ENCODE peak calls at places on chromosomes 6 and 20, in six cellular contexts. A is stimulated activated CD4-positive, alpha-beta T cell treated with anti-CD3 and anti-CD28 coated beads, Interleukin-15, amount 100 ng/mL, for 24 hours; P is astrocyte of the spinal cord; Z is activated naive CD4-positive, alpha-beta T cell; R is HFFc6; M is activated CD4-positive, alpha-beta T cell treated with anti-CD3 and anti-CD28 coated beads, Interleukin-2, amount 50 U/mL, for 48 hours. E is an unnamed sample.

GRCh38 chr20:63501818-63502670 is 3.2 kb upstream of the EEF1A2 start:
- DNase-seq in A (no peak), P (no peak), Z (no peak), R (peak), M (no peak), E (no peak)

GRCh38 chr6:21438237-21438985 is 155.1 kb upstream of the SOX4 start:
- DNase-seq in A (peak), P (peak), Z (no peak), R (no peak), M (peak), E (no peak)

GRCh38 chr20:58715709-58716475 is 23.3 kb downstream of the NPEPL1 start:
- DNase-seq in A (no peak), P (no peak), Z (no peak), R (no peak), M (no peak), E (no peak)

GRCh38 chr20:11890331-11891080 is 27.2 kb upstream of the BTBD3 start:
- DNase-seq in A (peak), P (peak), Z (peak), R (peak), M (peak), E (peak)

GRCh38 chr6:159203304-159204005 is 34.3 kb downstream of the FNDC1 start:
- DNase-seq in A (no peak), P (peak), Z (no peak), R (peak), M (no peak), E (no peak)

GRCh38 chr20:47330933-47331708 is 25.4 kb downstream of the ZMYND8 start:
- DNase-seq in A (no peak), P (peak), Z (no peak), R (peak), M (no peak), E (peak)

GRCh38 chr20:37314617-37315292 is 25.3 kb downstream of the MANBAL start:
- DNase-seq in A (no peak), P (no peak), Z (no peak), R (no peak), M (no peak), E (no peak)

GRCh38 chr6:73579851-73580246 is 59.0 kb upstream of the EEF1A1 start:
- DNase-seq in A (no peak), P (peak), Z (no peak), R (peak), M (no peak), E (peak)

GRCh38 chr6:137933696-137934095 is 66.6 kb downstream of the TNFAIP3 start:
- DNase-seq in A (no peak), P (peak), Z (no peak), R (peak), M (no peak), E (peak)

GRCh38 chr6:159279790-159280277 is 110.6 kb downstream of the FNDC1 start:
- DNase-seq in A (no peak), P (no peak), Z (no peak), R (no peak), M (no peak), E (no peak)

GRCh38 chr20:53735536-53736050 is 142.0 kb upstream of the ZNF217 start:
- DNase-seq in A (no peak), P (peak), Z (no peak), R (peak), M (no peak), E (peak)

GRCh38 chr20:45117581-45117980 is 2.6 kb upstream of the WFDC5 start:
- DNase-seq in A (no peak), P (no peak), Z (no peak), R (no peak), M (no peak), E (no peak)

GRCh38 chr6:127554435-127555006 is 22.5 kb upstream of the C6orf58 start:
- DNase-seq in A (peak), P (peak), Z (no peak), R (peak), M (peak), E (peak)

GRCh38 chr20:49687595-49688567 is 25.8 kb downstream of the B4GALT5 start:
- DNase-seq in A (no peak), P (no peak), Z (no peak), R (no peak), M (no peak), E (no peak)

GRCh38 chr6:83067448-83068413 is at the start of gene DOP1A:
- DNase-seq in A (peak), P (peak), Z (peak), R (peak), M (peak), E (peak)

GRCh38 chr6:170160031-170160627 is 130.7 kb downstream of the DLL1 start:
- DNase-seq in A (no peak), P (no peak), Z (no peak), R (no peak), M (no peak), E (no peak)

GRCh38 chr6:14857501-14857900 is 388.4 kb upstream of the JARID2 start:
- DNase-seq in A (peak), P (no peak), Z (peak), R (no peak), M (peak), E (no peak)

GRCh38 chr6:33091957-33092356 is 16.2 kb downstream of the HLA-DPB1 start:
- DNase-seq in A (peak), P (no peak), Z (peak), R (no peak), M (peak), E (no peak)

GRCh38 chr20:911882-912600 is 4.1 kb downstream of the ANGPT4 start:
- DNase-seq in A (peak), P (no peak), Z (no peak), R (no peak), M (no peak), E (no peak)

E was measured in renal cortical epithelial cell.